ENCODE peak calls at places on chromosomes 7 and 10, in seven cellular contexts. One of them, this sample, is unnamed. For H3K36me3, the result is how much of the 10 kb centered on the place peaks cover.

GRCh38 chr10:1448252-1448901 is 288.9 kb downstream of the ADARB2 start:
- DNase-seq in brain microvascular endothelial cell: no peak
- DNase-seq in heart right ventricle: no peak
- DNase-seq in cardiac muscle cell: no peak
- DNase-seq in CD4-positive, alpha-beta memory T cell: no peak
- DNase-seq in astrocyte: no peak
- DNase-seq in A673: no peak
- DNase-seq in this sample: no peak

GRCh38 chr10:120369831-120370230 is 87.2 kb upstream of the PLPP4 start:
- DNase-seq in CD4-positive, alpha-beta memory T cell: no peak
- DNase-seq in brain microvascular endothelial cell: peak
- DNase-seq in astrocyte: peak
- DNase-seq in heart right ventricle: no peak
- DNase-seq in A673: no peak
- DNase-seq in cardiac muscle cell: no peak
- DNase-seq in this sample: no peak

GRCh38 chr10:91587710-91588638 is 44.9 kb downstream of the PPP1R3C start:
- DNase-seq in astrocyte: peak
- DNase-seq in heart right ventricle: peak
- DNase-seq in brain microvascular endothelial cell: peak
- DNase-seq in cardiac muscle cell: peak
- DNase-seq in A673: peak
- DNase-seq in CD4-positive, alpha-beta memory T cell: no peak
- DNase-seq in this sample: no peak

GRCh38 chr7:53988376-53988775 is 553.8 kb upstream of the VSTM2A start:
- DNase-seq in astrocyte: no peak
- DNase-seq in heart right ventricle: no peak
- DNase-seq in A673: no peak
- DNase-seq in cardiac muscle cell: no peak
- DNase-seq in brain microvascular endothelial cell: no peak
- DNase-seq in CD4-positive, alpha-beta memory T cell: no peak
- DNase-seq in this sample: no peak

GRCh38 chr10:110355922-110356627 is 51.4 kb upstream of the SMNDC1 start:
- DNase-seq in cardiac muscle cell: no peak
- DNase-seq in CD4-positive, alpha-beta memory T cell: peak
- DNase-seq in astrocyte: no peak
- DNase-seq in A673: no peak
- DNase-seq in heart right ventricle: no peak
- DNase-seq in brain microvascular endothelial cell: no peak
- DNase-seq in this sample: no peak

GRCh38 chr7:151080091-151080521 is 503 bp downstream of the FASTK start:
- DNase-seq in CD4-positive, alpha-beta memory T cell: no peak
- DNase-seq in A673: no peak
- DNase-seq in astrocyte: no peak
- DNase-seq in cardiac muscle cell: peak
- DNase-seq in brain microvascular endothelial cell: no peak
- DNase-seq in heart right ventricle: no peak
- DNase-seq in this sample: peak

GRCh38 chr10:75650648-75651047 is 219.2 kb downstream of the LRMDA start:
- DNase-seq in heart right ventricle: no peak
- DNase-seq in CD4-positive, alpha-beta memory T cell: no peak
- DNase-seq in A673: no peak
- DNase-seq in cardiac muscle cell: no peak
- DNase-seq in brain microvascular endothelial cell: no peak
- DNase-seq in astrocyte: no peak
- DNase-seq in this sample: no peak

GRCh38 chr7:4745971-4746919 is 29.2 kb upstream of the AP5Z1 start:
- DNase-seq in astrocyte: peak
- DNase-seq in heart right ventricle: no peak
- DNase-seq in brain microvascular endothelial cell: peak
- DNase-seq in A673: no peak
- DNase-seq in CD4-positive, alpha-beta memory T cell: peak
- DNase-seq in cardiac muscle cell: no peak
- DNase-seq in this sample: no peak

GRCh38 chr7:34175837-34176236 is 270.5 kb downstream of the BMPER start:
- DNase-seq in heart right ventricle: no peak
- DNase-seq in cardiac muscle cell: no peak
- DNase-seq in brain microvascular endothelial cell: no peak
- DNase-seq in CD4-positive, alpha-beta memory T cell: no peak
- DNase-seq in astrocyte: no peak
- DNase-seq in A673: no peak
- DNase-seq in this sample: no peak

GRCh38 chr10:48605786-48606529 is 1.1 kb upstream of the ARHGAP22 start:
- DNase-seq in CD4-positive, alpha-beta memory T cell: no peak
- DNase-seq in heart right ventricle: peak
- DNase-seq in brain microvascular endothelial cell: no peak
- DNase-seq in astrocyte: peak
- DNase-seq in cardiac muscle cell: no peak
- DNase-seq in A673: no peak
- DNase-seq in this sample: no peak

DNA sequence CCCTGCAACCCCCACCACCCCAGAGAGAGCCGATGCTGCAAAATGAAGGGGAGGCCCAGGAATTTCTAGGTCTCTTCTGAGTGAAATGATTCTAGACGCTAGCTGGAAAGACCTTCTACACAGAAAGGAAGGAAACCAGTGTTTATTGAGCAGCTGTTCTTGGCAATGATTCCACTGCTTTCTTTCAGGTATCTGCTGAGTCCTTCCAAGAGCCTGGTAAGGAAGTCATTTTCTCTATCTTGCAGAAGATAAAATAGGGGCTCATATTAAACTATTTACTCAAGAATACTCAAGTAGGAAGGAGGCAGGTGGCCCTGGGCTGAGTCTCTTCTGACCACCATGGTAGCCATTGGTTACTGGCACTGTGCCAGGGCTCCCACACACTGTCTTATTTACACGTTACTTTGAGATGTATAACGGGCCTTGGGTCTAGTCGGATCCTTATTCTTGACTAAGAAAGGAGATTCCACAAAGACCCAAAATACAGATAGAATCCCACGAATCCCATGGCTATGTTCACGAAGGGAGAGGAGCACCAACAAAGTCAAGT is 112.1 kb downstream of the GALNT11 start:
- DNase-seq in CD4-positive, alpha-beta memory T cell: no peak
- DNase-seq in A673: no peak
- DNase-seq in cardiac muscle cell: no peak
- DNase-seq in heart right ventricle: no peak
- DNase-seq in brain microvascular endothelial cell: no peak
- DNase-seq in astrocyte: peak
- DNase-seq in this sample: no peak
- H3K36me3 ChIP-seq in CD4-positive, alpha-beta memory T cell: under half
- H3K36me3 ChIP-seq in A673: under half
- H3K36me3 ChIP-seq in cardiac muscle cell: under half
- H3K36me3 ChIP-seq in heart right ventricle: under half
- H3K36me3 ChIP-seq in brain microvascular endothelial cell: under half
- H3K36me3 ChIP-seq in astrocyte: under half
- H3K36me3 ChIP-seq in this sample: under half

GRCh38 chr10:50990568-50991495 is 83.5 kb upstream of the PRKG1 start:
- DNase-seq in A673: peak
- DNase-seq in CD4-positive, alpha-beta memory T cell: no peak
- DNase-seq in cardiac muscle cell: peak
- DNase-seq in astrocyte: peak
- DNase-seq in brain microvascular endothelial cell: peak
- DNase-seq in heart right ventricle: peak
- DNase-seq in this sample: peak

GRCh38 chr10:50993817-50994251 is 80.5 kb upstream of the PRKG1 start:
- DNase-seq in brain microvascular endothelial cell: peak
- DNase-seq in A673: no peak
- DNase-seq in cardiac muscle cell: no peak
- DNase-seq in astrocyte: peak
- DNase-seq in CD4-positive, alpha-beta memory T cell: no peak
- DNase-seq in heart right ventricle: peak
- DNase-seq in this sample: no peak

GRCh38 chr10:50991496-50992355 is 82.6 kb upstream of the PRKG1 start:
- DNase-seq in CD4-positive, alpha-beta memory T cell: no peak
- DNase-seq in heart right ventricle: peak
- DNase-seq in cardiac muscle cell: peak
- DNase-seq in astrocyte: no peak
- DNase-seq in A673: no peak
- DNase-seq in brain microvascular endothelial cell: peak
- DNase-seq in this sample: peak

GRCh38 chr10:50992356-50992866 is 81.9 kb upstream of the PRKG1 start:
- DNase-seq in heart right ventricle: peak
- DNase-seq in cardiac muscle cell: no peak
- DNase-seq in CD4-positive, alpha-beta memory T cell: no peak
- DNase-seq in brain microvascular endothelial cell: no peak
- DNase-seq in astrocyte: no peak
- DNase-seq in A673: no peak
- DNase-seq in this sample: no peak

DNA sequence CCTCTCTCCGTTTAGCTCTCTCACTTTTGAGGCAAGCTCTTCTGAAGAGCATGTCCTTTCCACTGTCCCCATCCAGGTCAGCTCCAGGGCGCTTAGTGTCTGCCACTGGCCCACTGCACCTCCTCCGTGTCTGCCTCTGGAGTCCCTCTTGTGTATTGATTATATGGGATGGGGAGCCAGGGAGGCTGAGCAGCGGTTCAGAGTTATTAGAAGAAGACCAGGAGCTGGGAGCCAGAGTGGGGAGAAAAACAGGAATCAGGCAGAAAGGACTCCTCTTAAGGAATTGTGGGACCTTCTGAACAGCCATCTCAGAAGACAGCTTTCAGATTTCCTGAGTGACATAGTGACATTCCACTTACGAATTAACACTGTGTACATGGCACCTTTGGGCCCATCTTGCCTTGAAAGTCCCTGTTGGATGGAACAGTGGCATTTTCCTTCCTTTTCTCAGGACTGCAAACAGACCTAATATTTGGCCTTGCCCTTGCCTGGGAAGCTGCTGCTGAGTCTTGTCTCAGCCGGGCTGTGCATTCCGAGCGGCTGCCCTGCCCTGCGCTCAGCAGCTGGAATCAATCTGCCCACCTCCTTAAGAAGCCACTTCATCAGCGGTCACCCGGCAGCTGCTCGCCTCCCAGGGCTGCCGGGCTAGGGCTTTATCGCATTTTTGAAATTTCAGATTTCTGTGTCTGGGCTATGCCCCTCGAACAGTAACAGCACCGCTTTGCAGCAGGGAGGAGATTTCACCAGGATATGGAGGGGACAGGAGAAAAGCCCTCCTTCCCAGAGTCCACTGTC is 81.1 kb upstream of the PRKG1 start:
- DNase-seq in astrocyte: peak
- DNase-seq in cardiac muscle cell: peak
- DNase-seq in A673: peak
- DNase-seq in brain microvascular endothelial cell: peak
- DNase-seq in heart right ventricle: no peak
- DNase-seq in CD4-positive, alpha-beta memory T cell: no peak
- DNase-seq in this sample: no peak
- H3K4me3 ChIP-seq in astrocyte: peak
- H3K4me3 ChIP-seq in cardiac muscle cell: peak
- H3K4me3 ChIP-seq in A673: no peak
- H3K4me3 ChIP-seq in brain microvascular endothelial cell: peak
- H3K4me3 ChIP-seq in heart right ventricle: peak
- H3K4me3 ChIP-seq in CD4-positive, alpha-beta memory T cell: no peak
- H3K4me3 ChIP-seq in this sample: no peak

DNA sequence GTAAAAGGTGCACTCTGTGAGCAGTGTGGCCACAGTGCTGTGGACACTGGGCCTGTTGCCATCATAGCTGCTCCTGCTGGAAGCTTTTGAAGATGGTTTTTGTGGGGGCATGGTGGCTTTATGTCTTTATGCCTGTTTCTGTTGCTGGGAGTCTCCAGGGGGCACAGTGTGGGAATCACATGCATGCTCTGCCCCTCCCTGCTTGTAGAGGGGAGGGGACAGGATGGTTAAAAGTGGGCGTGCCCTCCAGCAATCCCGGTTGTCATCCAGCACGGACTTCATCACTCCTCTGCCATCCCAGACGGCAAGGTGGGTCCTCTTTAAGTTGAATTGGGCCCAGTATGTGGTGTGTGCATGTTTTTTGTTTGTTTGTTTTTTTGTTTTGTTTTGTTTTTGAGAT is 20.2 kb downstream of the OGDH start:
- DNase-seq in cardiac muscle cell: no peak
- DNase-seq in brain microvascular endothelial cell: no peak
- DNase-seq in heart right ventricle: no peak
- DNase-seq in CD4-positive, alpha-beta memory T cell: no peak
- DNase-seq in astrocyte: no peak
- DNase-seq in A673: no peak
- DNase-seq in this sample: no peak
- H3K36me3 ChIP-seq in cardiac muscle cell: under half
- H3K36me3 ChIP-seq in brain microvascular endothelial cell: under half
- H3K36me3 ChIP-seq in heart right ventricle: under half
- H3K36me3 ChIP-seq in CD4-positive, alpha-beta memory T cell: under half
- H3K36me3 ChIP-seq in astrocyte: under half
- H3K36me3 ChIP-seq in A673: under half
- H3K36me3 ChIP-seq in this sample: under half

GRCh38 chr7:158702196-158702595 is 2.4 kb downstream of the NCAPG2 start:
- DNase-seq in cardiac muscle cell: no peak
- DNase-seq in CD4-positive, alpha-beta memory T cell: no peak
- DNase-seq in A673: no peak
- DNase-seq in astrocyte: no peak
- DNase-seq in brain microvascular endothelial cell: no peak
- DNase-seq in heart right ventricle: no peak
- DNase-seq in this sample: no peak
- H3K4me3 ChIP-seq in cardiac muscle cell: no peak
- H3K4me3 ChIP-seq in CD4-positive, alpha-beta memory T cell: no peak
- H3K4me3 ChIP-seq in A673: peak
- H3K4me3 ChIP-seq in astrocyte: peak
- H3K4me3 ChIP-seq in brain microvascular endothelial cell: no peak
- H3K4me3 ChIP-seq in heart right ventricle: no peak
- H3K4me3 ChIP-seq in this sample: no peak

DNA sequence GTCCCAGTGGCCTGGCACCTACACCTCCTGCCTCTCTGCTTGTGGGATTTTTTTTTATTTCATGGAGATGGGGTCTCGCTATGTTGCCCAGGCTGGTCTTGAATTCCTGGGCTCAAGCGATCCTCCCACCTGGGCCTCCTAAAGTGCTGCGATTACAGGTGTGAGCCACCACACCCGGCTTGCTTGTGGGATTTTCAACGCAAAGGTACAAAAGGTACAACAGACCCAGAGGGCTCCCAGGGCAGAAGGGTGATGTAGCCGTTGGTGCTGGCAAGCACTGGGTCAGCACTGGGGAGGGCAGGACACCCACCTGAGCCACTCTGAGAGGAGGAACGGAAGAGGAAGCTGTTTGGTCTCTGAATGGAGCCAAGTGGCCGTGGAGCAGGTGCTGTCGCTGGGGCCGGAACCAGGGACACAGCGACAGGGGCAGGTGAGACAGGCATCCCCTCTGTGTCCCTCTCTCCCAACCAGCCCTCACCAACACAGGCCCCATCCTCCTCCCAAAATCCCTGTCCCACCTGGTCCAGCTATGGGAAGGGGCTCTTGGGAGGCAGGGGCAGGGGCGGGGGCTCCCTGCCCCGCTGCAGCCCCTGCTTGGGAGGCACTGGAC is 2.8 kb upstream of the SAP25 start:
- DNase-seq in CD4-positive, alpha-beta memory T cell: no peak
- DNase-seq in cardiac muscle cell: no peak
- DNase-seq in brain microvascular endothelial cell: no peak
- DNase-seq in A673: no peak
- DNase-seq in heart right ventricle: no peak
- DNase-seq in astrocyte: no peak
- DNase-seq in this sample: no peak
- H3K36me3 ChIP-seq in CD4-positive, alpha-beta memory T cell: half or more
- H3K36me3 ChIP-seq in cardiac muscle cell: under half
- H3K36me3 ChIP-seq in brain microvascular endothelial cell: half or more
- H3K36me3 ChIP-seq in A673: under half
- H3K36me3 ChIP-seq in heart right ventricle: under half
- H3K36me3 ChIP-seq in astrocyte: under half
- H3K36me3 ChIP-seq in this sample: under half

This sample was measured in HAP-1.